ENCODE peak calls at places on chromosomes 11 and 22, in ten cellular contexts. V is right lobe of liver, T is ovary, P is kidney, O is MM.1S, J is fibroblast of mammary gland, I is heart right ventricle, A is stomach, R is cardiac fibroblast, X is transverse colon. Q is an unnamed sample.

GRCh38 chr11:102457865-102458264 is 5.3 kb upstream of the TMEM123 start:
- DNase-seq in V (no peak), T (no peak), P (no peak), O (peak), J (no peak), I (no peak), A (no peak), R (no peak), X (no peak), Q (no peak)

GRCh38 chr22:42229455-42230149 is 40.9 kb downstream of the TCF20 start:
- DNase-seq in V (no peak), T (peak), P (no peak), O (no peak), J (peak), I (no peak), A (no peak), R (peak), X (no peak), Q (no peak)

GRCh38 chr11:57214087-57214395 is 23.0 kb downstream of the APLNR start:
- DNase-seq in V (no peak), T (no peak), P (no peak), O (no peak), J (peak), I (no peak), A (no peak), R (no peak), X (no peak), Q (no peak)

GRCh38 chr22:24181088-24181995 is at the start of gene SUSD2:
- DNase-seq in V (peak), T (peak), P (peak), O (no peak), J (no peak), I (peak), A (peak), R (no peak), X (peak), Q (no peak)

GRCh38 chr11:79100093-79100704 is 340.6 kb downstream of the TENM4 start:
- DNase-seq in V (no peak), T (no peak), P (no peak), O (peak), J (peak), I (no peak), A (peak), R (peak), X (peak), Q (no peak)

GRCh38 chr22:32249231-32249630 is 5.9 kb downstream of the SLC5A4 start:
- DNase-seq in V (no peak), T (no peak), P (no peak), O (no peak), J (no peak), I (no peak), A (no peak), R (no peak), X (no peak), Q (no peak)

GRCh38 chr22:30265851-30266444 is 703 bp downstream of the OSM start:
- DNase-seq in V (peak), T (no peak), P (peak), O (no peak), J (peak), I (peak), A (peak), R (no peak), X (peak), Q (no peak)

GRCh38 chr11:59891781-59892181 is 13.2 kb downstream of the OOSP3 start:
- DNase-seq in V (no peak), T (no peak), P (peak), O (no peak), J (no peak), I (peak), A (no peak), R (peak), X (no peak), Q (no peak)

GRCh38 chr11:2667940-2668339 is 31.9 kb downstream of the KCNQ1OT1 start:
- DNase-seq in V (no peak), T (no peak), P (no peak), O (no peak), J (no peak), I (no peak), A (peak), R (no peak), X (no peak), Q (no peak)

GRCh38 chr22:50697667-50698506 is 25.3 kb downstream of the SHANK3 start:
- DNase-seq in V (peak), T (peak), P (peak), O (no peak), J (no peak), I (peak), A (no peak), R (no peak), X (no peak), Q (no peak)

GRCh38 chr22:42608481-42609361 is 6.0 kb downstream of the POLDIP3 start:
- DNase-seq in V (no peak), T (no peak), P (peak), O (no peak), J (peak), I (no peak), A (no peak), R (peak), X (no peak), Q (no peak)

GRCh38 chr11:1869427-1870325 is 16.8 kb downstream of the LSP1 start:
- DNase-seq in V (peak), T (no peak), P (peak), O (no peak), J (no peak), I (peak), A (no peak), R (no peak), X (no peak), Q (no peak)

GRCh38 chr11:13450832-13451397 is 12.1 kb downstream of the BTBD10 start:
- DNase-seq in V (no peak), T (no peak), P (no peak), O (peak), J (no peak), I (no peak), A (no peak), R (no peak), X (no peak), Q (no peak)

GRCh38 chr11:10629431-10630002 is 61.1 kb upstream of the LYVE1 start:
- DNase-seq in V (no peak), T (no peak), P (no peak), O (no peak), J (no peak), I (no peak), A (no peak), R (no peak), X (no peak), Q (no peak)

GRCh38 chr11:27795955-27796861 is 96.0 kb upstream of the BDNF start:
- DNase-seq in V (no peak), T (no peak), P (no peak), O (no peak), J (no peak), I (no peak), A (peak), R (no peak), X (peak), Q (no peak)

GRCh38 chr22:20764053-20764720 is 9.7 kb upstream of the SERPIND1 start:
- DNase-seq in V (no peak), T (no peak), P (no peak), O (no peak), J (peak), I (no peak), A (no peak), R (no peak), X (no peak), Q (no peak)

GRCh38 chr11:57480409-57481137 is 20.2 kb downstream of the RTN4RL2 start:
- DNase-seq in V (peak), T (peak), P (peak), O (peak), J (peak), I (peak), A (peak), R (peak), X (peak), Q (no peak)

GRCh38 chr11:30990625-30991348 is 378.8 kb downstream of the DCDC1 start:
- DNase-seq in V (peak), T (no peak), P (no peak), O (no peak), J (no peak), I (no peak), A (no peak), R (no peak), X (no peak), Q (no peak)

GRCh38 chr11:67732045-67732787 is 57.8 kb upstream of the ALDH3B2 start:
- DNase-seq in V (no peak), T (no peak), P (no peak), O (no peak), J (no peak), I (no peak), A (no peak), R (no peak), X (no peak), Q (no peak)

GRCh38 chr11:88402192-88402715 is 64.7 kb upstream of the CTSC start:
- DNase-seq in V (no peak), T (no peak), P (no peak), O (no peak), J (peak), I (no peak), A (no peak), R (peak), X (no peak), Q (no peak)

GRCh38 chr11:128520206-128520885 is 67.0 kb downstream of the ETS1 start:
- DNase-seq in V (no peak), T (no peak), P (no peak), O (no peak), J (peak), I (no peak), A (no peak), R (peak), X (no peak), Q (no peak)

GRCh38 chr11:110883266-110883665 is 171.0 kb upstream of the ARHGAP20 start:
- DNase-seq in V (no peak), T (no peak), P (no peak), O (no peak), J (peak), I (no peak), A (no peak), R (peak), X (no peak), Q (no peak)

GRCh38 chr22:38260760-38261477 is 11.9 kb downstream of the TMEM184B start:
- DNase-seq in V (no peak), T (no peak), P (no peak), O (peak), J (peak), I (no peak), A (no peak), R (no peak), X (no peak), Q (no peak)

GRCh38 chr11:69215784-69216415 is 60.2 kb downstream of the SMIM38 start:
- DNase-seq in V (no peak), T (no peak), P (peak), O (no peak), J (peak), I (no peak), A (peak), R (peak), X (no peak), Q (no peak)

GRCh38 chr11:14886509-14886908 is 5.5 kb downstream of the CYP2R1 start:
- DNase-seq in V (no peak), T (no peak), P (no peak), O (no peak), J (no peak), I (no peak), A (no peak), R (no peak), X (no peak), Q (no peak)

GRCh38 chr11:14882196-14882595 is 9.8 kb downstream of the CYP2R1 start:
- DNase-seq in V (no peak), T (no peak), P (no peak), O (no peak), J (no peak), I (no peak), A (no peak), R (no peak), X (no peak), Q (no peak)

GRCh38 chr11:14881794-14882193 is 10.2 kb downstream of the CYP2R1 start:
- DNase-seq in V (no peak), T (no peak), P (no peak), O (no peak), J (no peak), I (no peak), A (no peak), R (no peak), X (no peak), Q (no peak)

GRCh38 chr11:14884667-14885273 is 7.3 kb downstream of the CYP2R1 start:
- DNase-seq in V (no peak), T (no peak), P (no peak), O (no peak), J (no peak), I (no peak), A (no peak), R (no peak), X (no peak), Q (no peak)
- TF ChIP-seq CTCF in V (no peak), T (no peak), P (no peak), O (no peak), J (no peak), I (no peak), A (no peak), R (no peak), X (no peak), Q (no peak)

GRCh38 chr22:19724927-19725661 is 1.8 kb downstream of the GP1BB start:
- DNase-seq in V (no peak), T (no peak), P (no peak), O (no peak), J (no peak), I (no peak), A (no peak), R (no peak), X (no peak), Q (no peak)

GRCh38 chr22:19722175-19722914 is 994 bp upstream of the GP1BB start:
- DNase-seq in V (no peak), T (no peak), P (no peak), O (no peak), J (no peak), I (peak), A (no peak), R (no peak), X (no peak), Q (no peak)

GRCh38 chr22:19723165-19723989 is at the start of gene GP1BB:
- DNase-seq in V (peak), T (no peak), P (no peak), O (no peak), J (no peak), I (peak), A (peak), R (no peak), X (peak), Q (no peak)

GRCh38 chr22:19722915-19723164 is 499 bp upstream of the GP1BB start:
- DNase-seq in V (no peak), T (no peak), P (no peak), O (no peak), J (no peak), I (no peak), A (no peak), R (no peak), X (no peak), Q (no peak)

DNA sequence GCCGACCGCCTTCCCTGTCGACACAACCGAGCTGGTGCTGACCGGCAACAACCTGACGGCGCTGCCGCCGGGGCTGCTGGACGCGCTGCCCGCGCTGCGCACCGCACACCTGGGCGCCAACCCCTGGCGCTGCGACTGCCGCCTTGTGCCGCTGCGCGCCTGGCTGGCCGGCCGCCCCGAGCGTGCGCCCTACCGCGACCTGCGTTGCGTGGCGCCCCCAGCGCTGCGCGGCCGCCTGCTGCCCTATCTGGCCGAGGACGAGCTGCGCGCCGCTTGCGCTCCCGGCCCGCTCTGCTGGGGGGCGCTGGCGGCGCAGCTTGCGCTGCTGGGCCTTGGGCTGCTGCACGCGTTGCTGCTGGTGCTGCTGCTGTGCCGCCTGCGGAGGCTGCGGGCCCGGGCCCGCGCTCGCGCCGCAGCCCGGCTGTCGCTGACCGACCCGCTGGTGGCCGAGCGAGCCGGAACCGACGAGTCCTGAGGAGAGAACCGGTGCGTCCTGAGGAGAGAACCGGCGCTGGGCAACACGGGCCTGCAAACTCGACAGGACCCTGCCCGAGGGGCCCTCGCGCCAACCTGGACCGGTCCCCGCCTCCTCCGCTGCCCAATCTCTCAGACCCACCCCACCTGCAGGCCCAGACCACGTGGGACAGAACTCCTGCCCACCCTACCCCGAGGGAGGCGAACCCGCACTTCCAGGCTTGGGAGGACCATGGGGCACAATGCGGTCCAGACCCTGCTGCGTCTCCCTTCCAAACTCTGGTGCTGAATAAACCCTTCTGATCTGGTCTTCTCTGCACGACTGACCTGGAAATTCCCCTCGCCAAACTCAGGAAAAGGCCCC is 870 bp downstream of the GP1BB start:
- DNase-seq in V (no peak), T (no peak), P (no peak), O (no peak), J (peak), I (peak), A (no peak), R (no peak), X (no peak), Q (no peak)
- TF ChIP-seq CTCF in V (no peak), T (no peak), P (no peak), O (no peak), J (no peak), I (peak), A (no peak), R (no peak), X (no peak), Q (peak)

GRCh38 chr22:46001046-46001425 is 24.1 kb upstream of the WNT7B start:
- DNase-seq in V (no peak), T (no peak), P (peak), O (no peak), J (no peak), I (no peak), A (no peak), R (no peak), X (no peak), Q (no peak)
- TF ChIP-seq CTCF in V (no peak), T (no peak), P (no peak), O (no peak), J (peak), I (no peak), A (no peak), R (no peak), X (no peak), Q (no peak)

GRCh38 chr22:48238966-48239365 is 1476.5 kb downstream of the TBC1D22A start:
- DNase-seq in V (no peak), T (no peak), P (no peak), O (no peak), J (no peak), I (no peak), A (peak), R (no peak), X (no peak), Q (peak)
- TF ChIP-seq CTCF in V (no peak), T (no peak), P (no peak), O (no peak), J (no peak), I (no peak), A (no peak), R (no peak), X (no peak), Q (no peak)

GRCh38 chr11:112355726-112356125 is 95.1 kb upstream of the PLET1 start:
- DNase-seq in V (no peak), T (peak), P (no peak), O (no peak), J (peak), I (no peak), A (peak), R (peak), X (no peak), Q (no peak)
- TF ChIP-seq CTCF in V (peak), T (no peak), P (no peak), O (no peak), J (peak), I (peak), A (no peak), R (peak), X (no peak), Q (peak)

GRCh38 chr11:122202951-122203456 is 87.0 kb upstream of the BLID start:
- DNase-seq in V (peak), T (peak), P (peak), O (peak), J (peak), I (peak), A (peak), R (peak), X (peak), Q (peak)
- TF ChIP-seq CTCF in V (peak), T (peak), P (peak), O (peak), J (peak), I (peak), A (peak), R (peak), X (peak), Q (peak)

GRCh38 chr11:76380161-76380976 is 563 bp downstream of the THAP12 start:
- DNase-seq in V (peak), T (no peak), P (no peak), O (peak), J (peak), I (no peak), A (no peak), R (peak), X (peak), Q (no peak)

GRCh38 chr11:76382209-76382608 is 1.1 kb downstream of the GVQW3 start:
- DNase-seq in V (no peak), T (no peak), P (no peak), O (no peak), J (no peak), I (no peak), A (no peak), R (no peak), X (no peak), Q (no peak)

GRCh38 chr11:76376746-76377558 is 4.0 kb downstream of the THAP12 start:
- DNase-seq in V (no peak), T (no peak), P (no peak), O (peak), J (no peak), I (no peak), A (no peak), R (no peak), X (no peak), Q (no peak)

GRCh38 chr11:76379811-76380160 is 1.1 kb downstream of the THAP12 start:
- DNase-seq in V (no peak), T (no peak), P (no peak), O (no peak), J (no peak), I (no peak), A (no peak), R (no peak), X (no peak), Q (no peak)

GRCh38 chr11:76380977-76381719 is at the start of the genes GVQW3 and THAP12:
- DNase-seq in V (peak), T (peak), P (peak), O (peak), J (peak), I (peak), A (peak), R (peak), X (peak), Q (peak)
- TF ChIP-seq CTCF in V (peak), T (no peak), P (peak), O (peak), J (no peak), I (peak), A (peak), R (no peak), X (no peak), Q (peak)

DNA sequence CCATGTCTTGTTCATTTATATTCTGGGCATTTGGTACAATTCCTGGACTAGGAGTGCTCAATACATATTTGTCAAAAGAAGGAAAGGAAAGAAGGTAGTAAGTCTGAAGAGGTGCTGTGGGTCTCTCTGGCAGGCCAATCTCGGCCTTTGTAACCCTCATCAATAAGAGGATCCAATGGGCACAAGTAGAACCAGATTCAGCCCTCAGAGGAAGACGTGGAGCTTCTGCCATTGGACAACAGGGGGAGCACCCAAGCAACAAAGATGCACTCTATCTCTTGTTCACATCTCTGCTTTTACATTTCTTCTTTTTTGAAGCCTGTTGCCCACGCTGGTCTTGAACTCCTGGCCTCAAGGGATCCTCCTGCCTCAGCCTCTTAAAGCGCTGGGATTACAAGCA is 2.2 kb upstream of the VPS11 start:
- DNase-seq in V (no peak), T (no peak), P (no peak), O (peak), J (peak), I (no peak), A (no peak), R (peak), X (peak), Q (no peak)
- TF ChIP-seq CTCF in V (peak), T (no peak), P (peak), O (peak), J (peak), I (no peak), A (no peak), R (peak), X (peak), Q (peak)

GRCh38 chr11:40134820-40135219 is 1324.6 kb downstream of the LRRC4C start:
- DNase-seq in V (no peak), T (no peak), P (no peak), O (no peak), J (no peak), I (no peak), A (no peak), R (no peak), X (no peak), Q (no peak)

GRCh38 chr11:40133526-40133925 is 1325.9 kb downstream of the LRRC4C start:
- DNase-seq in V (no peak), T (no peak), P (no peak), O (no peak), J (no peak), I (no peak), A (no peak), R (no peak), X (no peak), Q (no peak)

GRCh38 chr11:40129276-40129675 is 1330.2 kb downstream of the LRRC4C start:
- DNase-seq in V (no peak), T (no peak), P (no peak), O (no peak), J (no peak), I (no peak), A (no peak), R (no peak), X (no peak), Q (no peak)

GRCh38 chr11:40132881-40133280 is 1326.6 kb downstream of the LRRC4C start:
- DNase-seq in V (no peak), T (no peak), P (no peak), O (no peak), J (no peak), I (no peak), A (no peak), R (no peak), X (no peak), Q (no peak)

GRCh38 chr11:40130427-40130826 is 1329.0 kb downstream of the LRRC4C start:
- DNase-seq in V (no peak), T (no peak), P (no peak), O (no peak), J (no peak), I (no peak), A (no peak), R (no peak), X (no peak), Q (no peak)
- TF ChIP-seq CTCF in V (peak), T (no peak), P (no peak), O (peak), J (no peak), I (no peak), A (no peak), R (no peak), X (no peak), Q (peak)